ENCODE peak calls at places on chromosome 13, in ten cellular contexts. D is NCI-H748 treated with DMSO at 0.1 percent for 48 hours; G is NCI-H774; I is endodermal cell; L is foreskin keratinocyte; T is stimulated activated CD4-positive, alpha-beta T cell treated with anti-CD3 and anti-CD28 coated beads, Interleukin-2, amount 100 ng/mL, for 48 hours; O is neural crest cell; X is globus pallidus; A is H54; Z is ELF-1. S is an unnamed sample.

GRCh38 chr13:55999709-56000108 is 1141.0 kb upstream of the PRR20A start:
- DNase-seq in Z (no peak), L (no peak), O (no peak), I (peak), A (no peak), D (no peak), T (no peak), G (no peak), X (no peak), S (no peak)

GRCh38 chr13:29073762-29074161 is 253.6 kb downstream of the MTUS2 start:
- DNase-seq in I (no peak), O (no peak), D (no peak), L (no peak), X (no peak), A (no peak), Z (no peak), G (no peak), T (no peak), S (no peak)

GRCh38 chr13:27415116-27415515 is 9.3 kb upstream of the GTF3A start:
- DNase-seq in A (no peak), X (no peak), G (no peak), I (no peak), L (no peak), O (no peak), T (no peak), Z (no peak), D (no peak), S (no peak)

GRCh38 chr13:69389899-69390298 is 717.7 kb upstream of the ATXN8OS start:
- DNase-seq in G (no peak), T (no peak), L (no peak), O (no peak), A (no peak), X (no peak), D (no peak), Z (no peak), I (no peak), S (no peak)

GRCh38 chr13:70362820-70363219 is 254.6 kb upstream of the KLHL1 start:
- DNase-seq in Z (no peak), D (no peak), T (no peak), G (no peak), I (no peak), X (no peak), L (no peak), A (no peak), O (no peak), S (no peak)

GRCh38 chr13:72875233-72875632 is 93.3 kb downstream of the PIBF1 start:
- DNase-seq in G (no peak), A (no peak), O (no peak), Z (no peak), T (no peak), I (no peak), D (no peak), L (no peak), X (no peak), S (no peak)

GRCh38 chr13:102598061-102598460 is 1.3 kb downstream of the TPP2 start:
- DNase-seq in I (no peak), X (no peak), Z (no peak), D (no peak), L (no peak), G (no peak), T (no peak), A (no peak), O (no peak), S (no peak)

GRCh38 chr13:34803756-34804155 is 138.3 kb upstream of the NBEA start:
- DNase-seq in I (no peak), A (no peak), L (no peak), X (no peak), G (no peak), O (no peak), D (no peak), Z (no peak), T (no peak), S (no peak)

GRCh38 chr13:78826312-78826711 is 167.4 kb upstream of the OBI1 start:
- DNase-seq in A (no peak), O (no peak), T (no peak), L (no peak), D (peak), X (no peak), I (no peak), G (no peak), Z (no peak), S (no peak)

GRCh38 chr13:62525652-62526051 is 1110.0 kb upstream of the PCDH20 start:
- DNase-seq in I (no peak), D (no peak), A (no peak), X (no peak), O (no peak), L (no peak), T (no peak), G (no peak), Z (no peak), S (no peak)

GRCh38 chr13:43133792-43134191 is 110.4 kb downstream of the DNAJC15 start:
- DNase-seq in D (no peak), L (no peak), X (no peak), A (no peak), O (no peak), Z (no peak), G (no peak), T (no peak), I (peak), S (no peak)

GRCh38 chr13:23087884-23088283 is 92.9 kb upstream of the SGCG start:
- DNase-seq in Z (peak), L (no peak), G (no peak), T (peak), X (no peak), O (peak), I (peak), D (peak), A (no peak), S (no peak)

GRCh38 chr13:21549633-21550032 is 54.3 kb downstream of the MICU2 start:
- DNase-seq in Z (no peak), I (no peak), X (no peak), T (no peak), D (no peak), O (no peak), A (no peak), L (no peak), G (no peak), S (no peak)

GRCh38 chr13:44668707-44669106 is 92.6 kb upstream of the TSC22D1 start:
- DNase-seq in X (no peak), A (no peak), T (no peak), O (no peak), Z (no peak), G (no peak), D (no peak), I (no peak), L (no peak), S (no peak)

GRCh38 chr13:44249439-44249838 is 124.2 kb upstream of the SERP2 start:
- DNase-seq in T (no peak), X (no peak), I (no peak), D (no peak), O (no peak), G (no peak), L (no peak), A (no peak), Z (peak), S (no peak)

GRCh38 chr13:25281193-25281936 is 5.9 kb downstream of the MTMR6 start:
- DNase-seq in A (no peak), I (no peak), Z (no peak), L (no peak), T (no peak), O (no peak), D (no peak), G (no peak), X (no peak), S (no peak)

GRCh38 chr13:42894765-42895181 is 97.3 kb downstream of the EPSTI1 start:
- DNase-seq in T (no peak), G (peak), X (no peak), L (no peak), O (no peak), Z (no peak), I (no peak), A (no peak), D (peak), S (no peak)

GRCh38 chr13:44142540-44142867 is 231.1 kb upstream of the SERP2 start:
- DNase-seq in X (no peak), G (no peak), T (no peak), Z (no peak), O (no peak), I (no peak), A (no peak), D (no peak), L (no peak), S (no peak)

GRCh38 chr13:93151277-93151676 is 75.3 kb upstream of the GPC6 start:
- DNase-seq in T (no peak), G (no peak), L (peak), X (no peak), O (no peak), A (no peak), Z (no peak), I (no peak), D (no peak), S (no peak)

GRCh38 chr13:76600086-76600485 is 286.1 kb downstream of the KCTD12 start:
- DNase-seq in L (no peak), D (no peak), A (no peak), Z (no peak), I (no peak), O (no peak), X (peak), G (no peak), T (no peak), S (no peak)

GRCh38 chr13:97344250-97345175 is 89.5 kb upstream of the RAP2A start:
- DNase-seq in L (no peak), Z (no peak), G (peak), X (peak), I (peak), T (peak), A (peak), D (peak), O (peak), S (peak)

S was measured in anterior cingulate cortex.